ENCODE peak calls at places on chromosomes 5 and 9, in seven cellular contexts. U, H, S, C, V, Y and B are unnamed samples.
A peak's percentile ranks its signal among the peaks of the same experiment; 100 is the strongest.

GRCh38 chr5:11590475-11590874 is 313.8 kb downstream of the CTNND2 start:
- DNase-seq in C (no peak), U (no peak), H (no peak), S (no peak), Y (no peak), V (no peak), B (no peak)

GRCh38 chr9:128781186-128782070 is 5.6 kb upstream of the TBC1D13 start:
- DNase-seq in V (no peak), U (no peak), C (no peak), Y (no peak), S (no peak), H (no peak), B (no peak)

GRCh38 chr9:80175286-80175906 is 603.6 kb downstream of the TLE4 start:
- DNase-seq in Y (peak; percentile 51), U (no peak), C (no peak), H (peak; percentile 13), S (no peak), V (no peak), B (no peak)

GRCh38 chr9:90948156-90948555 is 146.5 kb downstream of the SYK start:
- DNase-seq in V (no peak), H (no peak), Y (no peak), C (no peak), U (no peak), S (no peak), B (no peak)

GRCh38 chr5:79464695-79465332 is 49.1 kb downstream of the HOMER1 start:
- DNase-seq in S (no peak), C (peak; percentile 47), V (no peak), U (no peak), H (peak; percentile 8), Y (peak; percentile 40), B (no peak)

GRCh38 chr9:95447660-95448420 is 68.9 kb downstream of the PTCH1 start:
- DNase-seq in C (peak; percentile 35), U (no peak), V (peak; percentile 69), Y (no peak), H (peak; percentile 48), S (no peak), B (no peak)

GRCh38 chr9:88954073-88954472 is 37.2 kb upstream of the S1PR3 start:
- DNase-seq in C (no peak), V (no peak), Y (peak; percentile 69), U (no peak), S (no peak), H (no peak), B (no peak)

GRCh38 chr5:175842947-175843793 is 28.2 kb upstream of the CPLX2 start:
- DNase-seq in S (no peak), H (no peak), U (no peak), C (no peak), V (no peak), Y (peak; percentile 85), B (no peak)

GRCh38 chr9:86545085-86545484 is 190.9 kb upstream of the TUT7 start:
- DNase-seq in Y (no peak), S (no peak), H (no peak), U (no peak), C (no peak), V (no peak), B (no peak)